ENCODE peak calls at places on chromosomes 12 and 14, in five cellular contexts. C is psoas muscle, W is breast epithelium, S is adrenal gland, E is transverse colon. A is an unnamed sample. For H3K4me1 and H3K9me3, the result is how much of the 10 kb centered on the place peaks cover.

GRCh38 chr12:92496790-92497189 is 206.0 kb upstream of the PLEKHG7 start:
- DNase-seq in C (no peak), W (no peak), S (no peak), E (no peak), A (no peak)

GRCh38 chr12:13390381-13390856 is 193.9 kb downstream of the EMP1 start:
- DNase-seq in S (peak), E (peak), W (peak), C (peak), A (peak)

GRCh38 chr14:39303100-39303499 is 69.4 kb downstream of the MIA2 start:
- DNase-seq in C (no peak), S (no peak), E (no peak), W (no peak), A (no peak)

GRCh38 chr12:71277866-71278265 is 120.1 kb upstream of the TSPAN8 start:
- DNase-seq in C (no peak), E (no peak), S (no peak), W (no peak), A (no peak)

GRCh38 chr12:107514887-107515445 is 170.6 kb upstream of the PWP1 start:
- DNase-seq in W (no peak), E (no peak), C (no peak), S (no peak), A (no peak)

GRCh38 chr14:67480011-67480410 is 8.5 kb downstream of the TMEM229B start:
- DNase-seq in C (no peak), E (no peak), S (no peak), W (peak), A (no peak)

GRCh38 chr12:116806845-116807440 is 68.8 kb downstream of the RNFT2 start:
- DNase-seq in W (no peak), S (no peak), C (no peak), E (no peak), A (no peak)

GRCh38 chr12:13203028-13203922 is 6.7 kb downstream of the EMP1 start:
- DNase-seq in S (peak), W (no peak), C (peak), E (peak), A (no peak)

GRCh38 chr14:51535443-51536044 is 116.2 kb upstream of the FRMD6 start:
- DNase-seq in E (no peak), S (no peak), C (no peak), W (no peak), A (no peak)

GRCh38 chr14:104467641-104468040 is 111.9 kb upstream of the C14orf180 start:
- DNase-seq in E (no peak), S (no peak), W (no peak), C (no peak), A (no peak)

GRCh38 chr14:34368115-34368970 is 93.7 kb downstream of the SPTSSA start:
- DNase-seq in W (no peak), S (peak), C (no peak), E (peak), A (no peak)

GRCh38 chr12:22627351-22627750 is 2.4 kb downstream of the ETNK1 start:
- DNase-seq in W (no peak), C (no peak), E (no peak), S (no peak), A (no peak)

GRCh38 chr14:64506751-64507150 is 2.2 kb downstream of the ZBTB1 start:
- DNase-seq in E (no peak), C (no peak), W (no peak), S (peak), A (no peak)
- H3K4me1 ChIP-seq in E (under half), C (half or more), W (under half), S (half or more), A (under half)

GRCh38 chr12:106113042-106113441 is 25.7 kb downstream of the NUAK1 start:
- DNase-seq in E (no peak), S (no peak), C (no peak), W (no peak), A (no peak)

GRCh38 chr12:106113446-106114083 is 25.2 kb downstream of the NUAK1 start:
- DNase-seq in S (no peak), C (no peak), W (no peak), E (no peak), A (no peak)

GRCh38 chr12:106114084-106115068 is 24.4 kb downstream of the NUAK1 start:
- DNase-seq in S (no peak), E (no peak), C (peak), W (no peak), A (no peak)

GRCh38 chr12:106110626-106111300 is 28.0 kb downstream of the NUAK1 start:
- DNase-seq in E (peak), W (no peak), C (no peak), S (no peak), A (no peak)

DNA sequence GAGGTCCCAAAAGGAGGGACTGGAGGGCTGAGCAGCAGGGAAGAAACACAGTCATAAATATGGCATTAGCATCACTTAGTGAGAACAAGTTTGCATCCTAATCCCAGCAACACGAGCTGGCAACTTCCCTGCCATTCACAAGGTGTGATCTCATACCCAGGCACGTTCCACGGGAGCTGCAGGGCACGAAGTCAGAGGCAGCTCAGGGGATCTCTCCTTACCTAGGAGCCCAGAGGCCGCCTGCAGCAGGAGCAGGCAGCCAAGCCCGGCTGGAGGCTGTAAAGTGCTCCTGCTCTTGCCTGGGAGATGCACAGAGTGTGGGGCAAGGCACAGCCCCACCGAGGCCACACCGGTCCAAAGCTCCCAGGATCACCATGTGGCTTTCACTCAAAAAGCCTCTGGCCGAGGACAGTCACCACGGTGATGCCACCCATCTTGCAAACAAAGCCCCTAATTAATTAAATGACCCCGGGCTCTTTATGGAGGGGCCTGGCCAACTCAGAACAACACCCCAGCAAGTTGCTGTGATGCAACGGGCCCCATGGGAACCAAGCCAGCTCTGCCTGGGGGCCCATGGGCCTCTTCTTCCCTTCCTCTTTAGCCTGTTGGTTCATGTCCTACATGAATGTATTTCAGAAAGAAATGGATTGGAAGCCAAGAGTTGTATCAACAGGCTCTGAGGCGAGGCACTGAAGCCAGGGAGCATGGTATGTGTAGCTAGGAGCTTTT is 26.5 kb downstream of the NUAK1 start:
- DNase-seq in W (peak), S (no peak), E (no peak), C (peak), A (peak)
- H3K27ac ChIP-seq in W (peak), S (no peak), E (peak), C (peak), A (peak)

GRCh38 chr14:106395460-106396050 is 869.2 kb downstream of the TMEM121 start:
- DNase-seq in S (no peak), W (no peak), C (no peak), E (no peak), A (no peak)
- H3K9me3 ChIP-seq in S (under half), W (under half), C (under half), E (under half), A (under half)

DNA sequence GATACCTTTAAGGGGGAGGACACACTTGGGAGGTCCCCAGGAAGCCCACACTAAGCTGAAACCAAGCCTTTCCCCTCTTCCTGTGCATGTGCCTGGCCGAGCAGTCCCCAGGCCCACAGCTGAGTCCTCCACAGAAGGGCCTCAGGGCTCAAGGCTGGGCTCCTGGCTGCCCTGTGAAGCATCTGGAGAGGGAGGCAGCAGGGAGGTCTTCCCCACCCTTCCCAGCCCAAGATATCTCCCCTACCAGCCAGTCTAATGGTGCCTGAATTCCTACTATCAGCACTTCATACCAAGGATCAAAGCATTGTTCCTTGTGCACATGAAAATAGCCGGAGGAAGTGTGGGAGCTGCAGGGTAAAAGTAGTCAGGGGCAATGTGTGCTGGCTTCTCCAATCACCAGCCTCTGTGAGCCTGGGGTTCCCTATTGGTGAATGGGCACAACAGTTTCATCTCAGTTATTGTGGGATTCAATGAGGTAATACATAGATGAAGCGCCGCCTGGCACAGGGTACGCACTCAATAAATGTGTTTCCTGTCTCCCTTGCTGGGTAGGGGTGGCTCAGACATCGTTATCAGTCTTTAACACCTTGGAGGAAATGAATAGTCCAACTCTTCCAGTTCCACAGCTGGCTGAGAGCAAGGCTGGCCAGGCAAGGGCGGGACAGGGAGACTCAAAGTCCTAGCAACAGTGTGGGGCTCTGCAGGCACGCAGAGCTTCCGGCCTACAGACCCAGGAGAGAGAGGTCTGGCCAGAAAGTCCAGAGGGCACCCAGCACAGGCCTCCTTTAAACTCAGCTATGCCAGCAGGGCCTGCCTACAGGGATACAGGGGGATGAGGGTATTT is 39.1 kb upstream of the PNMA1 start:
- DNase-seq in C (no peak), S (peak), E (peak), W (no peak), A (no peak)
- H3K4me1 ChIP-seq in C (half or more), S (half or more), E (half or more), W (under half), A (half or more)

GRCh38 chr12:15634010-15634676 is 155.0 kb downstream of the EPS8 start:
- DNase-seq in E (no peak), W (no peak), S (no peak), C (no peak), A (no peak)

GRCh38 chr12:15638231-15638630 is 151.0 kb downstream of the EPS8 start:
- DNase-seq in S (no peak), C (no peak), E (no peak), W (no peak), A (no peak)

GRCh38 chr12:15632708-15633107 is 156.5 kb downstream of the EPS8 start:
- DNase-seq in S (no peak), C (no peak), E (no peak), W (no peak), A (no peak)

GRCh38 chr12:15633201-15633600 is 156.0 kb downstream of the EPS8 start:
- DNase-seq in W (no peak), S (no peak), E (no peak), C (no peak), A (no peak)

GRCh38 chr12:15636060-15636890 is 152.9 kb downstream of the EPS8 start:
- DNase-seq in S (no peak), E (no peak), W (no peak), C (no peak), A (no peak)
- H3K27ac ChIP-seq in S (no peak), E (no peak), W (peak), C (no peak), A (no peak)